ENCODE peak calls at places on chromosomes 11 and 22, in eight cellular contexts. V, A, H, S, Q, P, Y and L are unnamed samples.

GRCh38 chr11:106818416-106818815 is 199.9 kb downstream of the GUCY1A2 start:
- DNase-seq in V (no peak), A (no peak), H (no peak), S (no peak), Q (no peak), P (no peak), Y (no peak), L (no peak)

GRCh38 chr11:122843281-122844150 is 5.2 kb downstream of the CRTAM start:
- DNase-seq in V (no peak), A (no peak), H (peak; percentile 49), S (no peak), Q (no peak), P (peak; percentile 50), Y (no peak), L (no peak)

GRCh38 chr11:83004855-83005556 is 66.7 kb downstream of the RAB30 start:
- DNase-seq in V (no peak), A (no peak), H (no peak), S (no peak), Q (no peak), P (no peak), Y (no peak), L (no peak)

GRCh38 chr11:41119484-41119883 is 340.0 kb downstream of the LRRC4C start:
- DNase-seq in V (no peak), A (no peak), H (no peak), S (no peak), Q (no peak), P (no peak), Y (no peak), L (no peak)

GRCh38 chr11:107591446-107592236 is 694 bp downstream of the ELMOD1 start:
- DNase-seq in V (peak; percentile 8), A (peak; percentile 29), H (no peak), S (no peak), Q (no peak), P (peak; percentile 9), Y (no peak), L (no peak)

GRCh38 chr11:103662880-103663279 is 373.6 kb upstream of the DDI1 start:
- DNase-seq in V (no peak), A (no peak), H (no peak), S (no peak), Q (peak; percentile 17), P (no peak), Y (no peak), L (peak; percentile 7)

GRCh38 chr11:3095712-3096361 is 38.6 kb upstream of the CARS1 start:
- DNase-seq in V (no peak), A (peak; percentile 59), H (no peak), S (peak; percentile 81), Q (peak; percentile 88), P (no peak), Y (no peak), L (no peak)

GRCh38 chr22:28444659-28445058 is 235.0 kb downstream of the TTC28 start:
- DNase-seq in V (no peak), A (no peak), H (no peak), S (no peak), Q (no peak), P (no peak), Y (no peak), L (no peak)

GRCh38 chr22:43136255-43136654 is 6.9 kb downstream of the MCAT start:
- DNase-seq in V (no peak), A (no peak), H (no peak), S (no peak), Q (peak; percentile 29), P (peak; percentile 23), Y (no peak), L (peak; percentile 82)

GRCh38 chr11:43786016-43786415 is 94.6 kb upstream of the ALKBH3 start:
- DNase-seq in V (no peak), A (no peak), H (no peak), S (no peak), Q (no peak), P (no peak), Y (no peak), L (no peak)

GRCh38 chr22:45064313-45065268 is 54.8 kb upstream of the PHF21B start:
- DNase-seq in V (no peak), A (no peak), H (no peak), S (no peak), Q (peak; percentile 66), P (no peak), Y (no peak), L (no peak)

GRCh38 chr22:36282078-36282831 is 29.3 kb downstream of the APOL1 start:
- DNase-seq in V (no peak), A (no peak), H (no peak), S (peak; percentile 65), Q (no peak), P (no peak), Y (no peak), L (no peak)

GRCh38 chr11:131099746-131100145 is 183.5 kb upstream of the SNX19 start:
- DNase-seq in V (no peak), A (no peak), H (no peak), S (no peak), Q (peak; percentile 5), P (no peak), Y (no peak), L (no peak)
- H3K4me1 ChIP-seq in V (no peaks in the 10 kb centered on the region), A (peaks cover 10% of the 10 kb centered on the region), H (no peaks in the 10 kb centered on the region), S (peaks cover 5% of the 10 kb centered on the region), Q (peaks cover 6% of the 10 kb centered on the region), P (no peaks in the 10 kb centered on the region), Y (peaks cover 4% of the 10 kb centered on the region), L (peaks cover 12% of the 10 kb centered on the region)

GRCh38 chr11:6260207-6260726 is 629 bp downstream of the CCKBR start:
- DNase-seq in V (no peak), A (no peak), H (no peak), S (no peak), Q (no peak), P (no peak), Y (no peak), L (no peak)
- H3K4me3 ChIP-seq in V (no peak overlapping the region), A (peak overlapping the region; percentile 83), H (peak overlapping the region; percentile 57), S (no peak overlapping the region), Q (no peak overlapping the region), P (no peak overlapping the region), Y (no peak overlapping the region), L (no peak overlapping the region)

GRCh38 chr22:23008887-23009286 is 61.4 kb upstream of the GNAZ start:
- DNase-seq in V (no peak), A (no peak), H (no peak), S (no peak), Q (no peak), P (no peak), Y (no peak), L (no peak)

GRCh38 chr22:23007823-23008222 is 62.5 kb upstream of the GNAZ start:
- DNase-seq in V (no peak), A (no peak), H (no peak), S (no peak), Q (no peak), P (no peak), Y (no peak), L (no peak)

GRCh38 chr22:23011105-23011674 is 59.1 kb upstream of the GNAZ start:
- DNase-seq in V (no peak), A (no peak), H (no peak), S (no peak), Q (no peak), P (no peak), Y (no peak), L (no peak)

GRCh38 chr22:23012081-23012622 is 58.2 kb upstream of the GNAZ start:
- DNase-seq in V (no peak), A (no peak), H (no peak), S (no peak), Q (no peak), P (no peak), Y (no peak), L (no peak)

GRCh38 chr22:23010430-23010829 is 59.9 kb upstream of the GNAZ start:
- DNase-seq in V (no peak), A (no peak), H (no peak), S (no peak), Q (no peak), P (no peak), Y (no peak), L (no peak)
- H3K4me1 ChIP-seq in V (no peaks in the 10 kb centered on the region), A (no peaks in the 10 kb centered on the region), H (no peaks in the 10 kb centered on the region), S (no peaks in the 10 kb centered on the region), Q (no peaks in the 10 kb centered on the region), P (no peaks in the 10 kb centered on the region), Y (no peaks in the 10 kb centered on the region), L (no peaks in the 10 kb centered on the region)

GRCh38 chr11:117874253-117874909 is 2.1 kb downstream of the FXYD6 start:
- DNase-seq in V (no peak), A (no peak), H (no peak), S (no peak), Q (no peak), P (no peak), Y (no peak), L (no peak)

GRCh38 chr11:117873828-117874125 is 2.7 kb downstream of the FXYD6 start:
- DNase-seq in V (no peak), A (no peak), H (no peak), S (no peak), Q (no peak), P (no peak), Y (no peak), L (no peak)

GRCh38 chr11:117876049-117876340 is 463 bp downstream of the FXYD6 start:
- DNase-seq in V (no peak), A (no peak), H (no peak), S (no peak), Q (no peak), P (no peak), Y (no peak), L (no peak)

GRCh38 chr11:117875397-117876048 is 935 bp downstream of the FXYD6 start:
- DNase-seq in V (no peak), A (no peak), H (no peak), S (peak; percentile 86), Q (no peak), P (peak; percentile 27), Y (no peak), L (no peak)

GRCh38 chr11:117874910-117875396 is 1.5 kb downstream of the FXYD6 start:
- DNase-seq in V (no peak), A (no peak), H (no peak), S (no peak), Q (no peak), P (no peak), Y (no peak), L (no peak)
- H3K4me3 ChIP-seq in V (no peak overlapping the region), A (peak overlapping the region; percentile 85), H (no peak overlapping the region), S (peak overlapping the region; percentile 74), Q (no peak overlapping the region), P (no peak overlapping the region), Y (no peak overlapping the region), L (no peak overlapping the region)